ENCODE peak calls at places on chromosomes 2 and 18, in nine cellular contexts. T, Z, J, G, X, M, S, W and O are unnamed samples.
A peak's percentile ranks its signal among the peaks of the same experiment; 100 is the strongest.

GRCh38 chr2:147293958-147294824 is 550.6 kb upstream of the ACVR2A start:
- DNase-seq in T (no peak), Z (peak; percentile 9), J (no peak), G (no peak), X (no peak), M (no peak), S (no peak), W (no peak), O (no peak)

GRCh38 chr18:37403100-37403781 is 162.4 kb downstream of the CELF4 start:
- DNase-seq in T (no peak), Z (peak; percentile 90), J (no peak), G (peak; percentile 71), X (no peak), M (peak; percentile 86), S (no peak), W (peak; percentile 92), O (no peak)

GRCh38 chr2:27378809-27379290 is 1.7 kb downstream of the ZNF513 start:
- DNase-seq in T (no peak), Z (no peak), J (no peak), G (no peak), X (no peak), M (no peak), S (no peak), W (no peak), O (no peak)

GRCh38 chr2:108184421-108184820 is 55.3 kb upstream of the SULT1C3 start:
- DNase-seq in T (no peak), Z (peak; percentile 4), J (no peak), G (no peak), X (peak; percentile 29), M (peak; percentile 13), S (no peak), W (peak; percentile 55), O (no peak)

GRCh38 chr2:31387850-31388249 is 26.7 kb downstream of the XDH start:
- DNase-seq in T (no peak), Z (no peak), J (no peak), G (no peak), X (no peak), M (no peak), S (no peak), W (no peak), O (no peak)

GRCh38 chr2:126776701-126777619 is 121.0 kb downstream of the GYPC start:
- DNase-seq in T (peak; percentile 46), Z (peak; percentile 36), J (peak; percentile 30), G (peak; percentile 21), X (peak; percentile 40), M (peak; percentile 62), S (peak; percentile 90), W (peak; percentile 86), O (peak; percentile 6)

GRCh38 chr2:9952856-9953503 is 1.5 kb downstream of the GRHL1 start:
- DNase-seq in T (no peak), Z (no peak), J (no peak), G (no peak), X (no peak), M (no peak), S (no peak), W (no peak), O (no peak)

GRCh38 chr2:159022019-159022418 is 53.6 kb downstream of the TANC1 start:
- DNase-seq in T (no peak), Z (no peak), J (no peak), G (no peak), X (no peak), M (no peak), S (no peak), W (no peak), O (no peak)

GRCh38 chr2:224847961-224848850 is 132.0 kb upstream of the CCDC195 start:
- DNase-seq in T (no peak), Z (peak; percentile 91), J (no peak), G (no peak), X (no peak), M (peak; percentile 75), S (no peak), W (peak; percentile 73), O (peak; percentile 53)

GRCh38 chr18:26911840-26912239 is 46.3 kb upstream of the AQP4 start:
- DNase-seq in T (no peak), Z (no peak), J (no peak), G (no peak), X (no peak), M (no peak), S (no peak), W (no peak), O (no peak)

GRCh38 chr2:17574406-17575073 is 34.0 kb downstream of the VSNL1 start:
- DNase-seq in T (no peak), Z (peak; percentile 24), J (no peak), G (no peak), X (no peak), M (no peak), S (no peak), W (no peak), O (no peak)

GRCh38 chr2:197777823-197778407 is 7.2 kb downstream of the BOLL start:
- DNase-seq in T (no peak), Z (peak; percentile 13), J (peak; percentile 12), G (peak; percentile 6), X (peak; percentile 28), M (peak; percentile 51), S (no peak), W (peak; percentile 40), O (no peak)

GRCh38 chr2:240903191-240904060 is 2.7 kb upstream of the CROCC2 start:
- DNase-seq in T (no peak), Z (no peak), J (no peak), G (no peak), X (no peak), M (no peak), S (no peak), W (no peak), O (no peak)

DNA sequence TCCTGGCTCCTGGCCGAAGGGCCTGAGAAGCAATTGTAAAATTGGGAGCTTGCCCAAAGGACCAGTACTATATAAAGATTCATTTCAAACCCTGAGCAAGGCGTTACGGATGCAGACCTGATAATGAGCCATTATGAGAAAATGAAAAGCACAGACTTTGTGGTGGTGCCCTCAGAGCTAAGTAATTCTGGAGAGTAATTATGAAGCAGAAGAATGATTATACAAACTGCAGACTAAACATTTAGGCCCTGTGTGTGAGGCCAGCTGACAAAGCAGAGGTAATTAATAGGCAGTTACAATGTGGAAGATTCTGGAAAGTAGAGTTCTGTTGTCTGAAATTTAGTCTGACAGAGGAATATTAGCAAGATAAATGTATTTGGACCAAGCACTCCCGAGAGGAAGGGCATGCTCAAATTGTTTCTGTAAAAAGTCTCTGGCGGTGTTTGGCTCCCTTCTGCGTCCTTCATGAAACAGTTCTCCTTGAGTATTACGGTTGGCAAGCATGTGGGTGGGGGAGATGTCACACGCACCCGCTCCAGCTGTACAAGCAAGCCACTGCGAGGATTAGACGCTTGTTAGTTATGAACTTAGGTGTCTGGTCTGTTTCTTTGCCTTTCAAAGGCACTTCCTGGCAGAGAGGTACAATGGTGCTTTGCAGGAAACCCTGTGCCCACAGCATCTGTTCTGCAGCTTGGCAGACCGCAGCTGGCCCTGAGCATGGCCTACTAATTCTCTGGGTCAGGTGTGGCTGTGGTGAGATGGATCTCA is 45.5 kb downstream of the CDC42EP3 start:
- DNase-seq in T (peak; percentile 55), Z (peak; percentile 97), J (peak; percentile 82), G (no peak), X (no peak), M (peak; percentile 63), S (no peak), W (peak; percentile 61), O (no peak)
- H3K27ac ChIP-seq in T (peak overlapping the region; percentile 64), Z (peak overlapping the region; percentile 44), J (peak overlapping the region; percentile 97), G (peak overlapping the region; percentile 34), X (no peak overlapping the region), M (no peak overlapping the region), S (peak overlapping the region; percentile 53), W (peak overlapping the region; percentile 89), O (peak overlapping the region; percentile 91)

GRCh38 chr18:48164096-48164475 is 233.6 kb upstream of the SMAD2 start:
- DNase-seq in T (no peak), Z (no peak), J (no peak), G (no peak), X (no peak), M (no peak), S (no peak), W (no peak), O (no peak)

GRCh38 chr18:48166336-48166875 is 235.9 kb upstream of the SMAD2 start:
- DNase-seq in T (no peak), Z (no peak), J (no peak), G (no peak), X (no peak), M (no peak), S (no peak), W (no peak), O (no peak)

GRCh38 chr18:48166971-48167370 is 236.5 kb upstream of the SMAD2 start:
- DNase-seq in T (no peak), Z (no peak), J (no peak), G (no peak), X (no peak), M (no peak), S (no peak), W (no peak), O (no peak)

GRCh38 chr18:48164701-48165100 is 234.2 kb upstream of the SMAD2 start:
- DNase-seq in T (no peak), Z (no peak), J (no peak), G (no peak), X (no peak), M (no peak), S (no peak), W (no peak), O (no peak)

GRCh38 chr18:48165104-48165866 is 234.8 kb upstream of the SMAD2 start:
- DNase-seq in T (no peak), Z (no peak), J (no peak), G (no peak), X (peak; percentile 13), M (no peak), S (no peak), W (no peak), O (no peak)
- H3K27ac ChIP-seq in T (no peak overlapping the region), Z (no peak overlapping the region), J (no peak overlapping the region), G (no peak overlapping the region), X (peak overlapping the region; percentile 34), M (no peak overlapping the region), S (no peak overlapping the region), W (no peak overlapping the region), O (no peak overlapping the region)

DNA sequence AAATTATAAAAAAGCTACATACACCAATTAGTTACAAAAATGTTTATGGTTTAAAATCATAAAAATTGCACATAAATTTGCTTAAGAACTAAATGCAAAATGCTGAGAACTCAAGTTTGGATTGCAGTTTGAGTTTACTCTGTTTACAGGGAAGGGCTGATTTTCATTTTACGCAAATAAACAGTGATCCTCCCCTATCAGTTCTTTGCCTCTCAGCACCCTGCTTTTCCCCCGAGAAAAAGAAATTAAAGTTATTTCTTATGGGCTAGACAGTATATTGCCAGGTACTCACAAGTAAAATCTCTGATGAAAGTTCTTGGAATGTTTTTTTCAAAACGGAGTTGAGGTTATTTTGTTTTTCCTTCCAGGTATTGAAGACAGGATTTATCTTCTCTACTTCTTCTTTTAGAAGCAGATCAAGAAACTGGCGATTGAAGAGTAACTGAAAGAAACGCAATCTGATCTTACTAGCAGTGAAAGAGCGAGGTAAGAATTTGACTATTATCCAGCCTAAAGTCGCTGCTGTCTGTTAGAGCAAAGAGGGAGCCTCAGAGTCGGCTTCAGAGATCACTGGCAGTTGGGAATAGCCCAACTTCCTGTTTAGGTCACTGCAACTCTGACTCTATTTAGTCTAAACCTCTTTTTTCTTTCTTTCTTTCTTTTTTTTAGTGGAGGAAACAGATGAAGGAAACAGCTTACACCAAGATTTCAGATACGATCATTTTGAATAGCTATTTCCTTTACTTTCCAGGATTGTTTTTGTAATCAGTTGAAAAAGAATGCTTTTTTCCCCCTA is at the start of gene TFPI:
- DNase-seq in T (no peak), Z (peak; percentile 72), J (no peak), G (no peak), X (peak; percentile 64), M (peak; percentile 78), S (no peak), W (peak; percentile 80), O (no peak)
- H3K27ac ChIP-seq in T (no peak within 1 kb of the TSS), Z (peak within 1 kb of the TSS; percentile 86), J (no peak within 1 kb of the TSS), G (peak within 1 kb of the TSS; percentile 58), X (peak within 1 kb of the TSS; percentile 74), M (peak within 1 kb of the TSS; percentile 84), S (peak within 1 kb of the TSS; percentile 81), W (peak within 1 kb of the TSS; percentile 83), O (peak within 1 kb of the TSS; percentile 45)

GRCh38 chr2:160940271-160940670 is 220.0 kb upstream of the TANK start:
- DNase-seq in T (no peak), Z (peak; percentile 15), J (no peak), G (no peak), X (no peak), M (peak; percentile 59), S (no peak), W (peak; percentile 56), O (no peak)
- H3K27ac ChIP-seq in T (no peak overlapping the region), Z (no peak overlapping the region), J (no peak overlapping the region), G (no peak overlapping the region), X (no peak overlapping the region), M (no peak overlapping the region), S (no peak overlapping the region), W (no peak overlapping the region), O (no peak overlapping the region)